ENCODE peak calls at places on chromosomes 3 and 15, in ten cellular contexts. K, N, O, E, H, D, P, S, L and U are unnamed samples.

GRCh38 chr3:125967156-125967555 is 1.8 kb upstream of the ROPN1B start:
- DNase-seq in K (no peak), N (no peak), O (no peak), E (no peak), H (no peak), D (no peak), P (no peak), S (peak; percentile 82), L (no peak), U (no peak)

GRCh38 chr15:45107941-45108630 is 5.9 kb downstream of the DUOX2 start:
- DNase-seq in K (no peak), N (no peak), O (no peak), E (no peak), H (peak; percentile 49), D (no peak), P (no peak), S (no peak), L (no peak), U (no peak)

GRCh38 chr15:27623149-27623548 is 476.0 kb downstream of the OCA2 start:
- DNase-seq in K (no peak), N (no peak), O (no peak), E (no peak), H (no peak), D (no peak), P (no peak), S (no peak), L (no peak), U (no peak)

GRCh38 chr3:178385280-178385952 is 150.8 kb upstream of the KCNMB2 start:
- DNase-seq in K (peak; percentile 30), N (peak; percentile 55), O (peak; percentile 73), E (peak; percentile 51), H (no peak), D (peak; percentile 32), P (peak; percentile 55), S (peak; percentile 25), L (peak; percentile 66), U (no peak)

GRCh38 chr15:63909819-63910437 is 76.2 kb upstream of the HERC1 start:
- DNase-seq in K (peak; percentile 42), N (no peak), O (peak; percentile 74), E (peak; percentile 74), H (no peak), D (no peak), P (peak; percentile 72), S (no peak), L (peak; percentile 53), U (no peak)

GRCh38 chr3:27677554-27677953 is 44.6 kb downstream of the EOMES start:
- DNase-seq in K (peak; percentile 98), N (no peak), O (peak; percentile 97), E (peak; percentile 83), H (no peak), D (peak; percentile 98), P (peak; percentile 79), S (no peak), L (peak; percentile 98), U (no peak)

GRCh38 chr3:159819676-159820075 is 169.0 kb upstream of the IL12A start:
- DNase-seq in K (no peak), N (no peak), O (no peak), E (no peak), H (no peak), D (no peak), P (no peak), S (no peak), L (no peak), U (no peak)

GRCh38 chr3:82143661-82144405 is 382.4 kb upstream of the GBE1 start:
- DNase-seq in K (no peak), N (no peak), O (no peak), E (no peak), H (no peak), D (no peak), P (no peak), S (no peak), L (peak; percentile 3), U (no peak)

GRCh38 chr15:95981209-95981608 is 349.3 kb upstream of the NR2F2 start:
- DNase-seq in K (no peak), N (no peak), O (no peak), E (no peak), H (no peak), D (no peak), P (no peak), S (no peak), L (no peak), U (no peak)

GRCh38 chr3:6737223-6737994 is 123.5 kb upstream of the GRM7 start:
- DNase-seq in K (no peak), N (no peak), O (no peak), E (no peak), H (no peak), D (no peak), P (no peak), S (no peak), L (no peak), U (no peak)

GRCh38 chr3:114418107-114418506 is 124.3 kb downstream of the TIGIT start:
- DNase-seq in K (no peak), N (no peak), O (peak; percentile 21), E (no peak), H (no peak), D (peak; percentile 81), P (no peak), S (no peak), L (no peak), U (no peak)

GRCh38 chr15:23532019-23532418 is 33.5 kb upstream of the MKRN3 start:
- DNase-seq in K (peak; percentile 31), N (peak; percentile 27), O (peak; percentile 2), E (no peak), H (no peak), D (no peak), P (peak; percentile 24), S (no peak), L (peak; percentile 33), U (no peak)

GRCh38 chr3:12894629-12895028 is 53.3 kb upstream of the RPL32 start:
- DNase-seq in K (no peak), N (no peak), O (no peak), E (no peak), H (no peak), D (no peak), P (no peak), S (no peak), L (no peak), U (no peak)

GRCh38 chr3:195771651-195772300 is 40.0 kb downstream of the MUC4 start:
- DNase-seq in K (no peak), N (no peak), O (no peak), E (no peak), H (no peak), D (no peak), P (no peak), S (no peak), L (no peak), U (peak; percentile 9)

GRCh38 chr3:129794319-129795201 is 99.0 kb downstream of the TMCC1 start:
- DNase-seq in K (no peak), N (no peak), O (peak; percentile 46), E (no peak), H (no peak), D (no peak), P (peak; percentile 92), S (peak; percentile 92), L (peak; percentile 59), U (peak; percentile 29)

GRCh38 chr15:40850576-40851112 is 6.8 kb downstream of the SPINT1 start:
- DNase-seq in K (no peak), N (no peak), O (no peak), E (no peak), H (no peak), D (no peak), P (no peak), S (no peak), L (no peak), U (no peak)

GRCh38 chr15:80176443-80176842 is 23.6 kb downstream of the FAH start:
- DNase-seq in K (no peak), N (no peak), O (no peak), E (no peak), H (no peak), D (no peak), P (no peak), S (no peak), L (no peak), U (no peak)

GRCh38 chr15:48103647-48104046 is 17.1 kb upstream of the SLC24A5 start:
- DNase-seq in K (no peak), N (no peak), O (no peak), E (no peak), H (no peak), D (no peak), P (no peak), S (no peak), L (no peak), U (no peak)